ENCODE peak calls at places on chromosomes 7 and 10, in six cellular contexts. One of them, this sample, is unnamed. For H3K27me3, the result is how much of the 10 kb centered on the place peaks cover.

GRCh38 chr7:1567893-1568292 is 1.9 kb downstream of the PSMG3 start:
- DNase-seq in IMR-90: peak
- DNase-seq in breast epithelium: no peak
- DNase-seq in HCT116: no peak
- DNase-seq in endothelial cell of umbilical vein: no peak
- DNase-seq in heart left ventricle: no peak
- DNase-seq in this sample: peak

GRCh38 chr10:5911670-5912069 is 21.6 kb downstream of the FBH1 start:
- DNase-seq in IMR-90: no peak
- DNase-seq in HCT116: no peak
- DNase-seq in endothelial cell of umbilical vein: no peak
- DNase-seq in heart left ventricle: no peak
- DNase-seq in breast epithelium: no peak
- DNase-seq in this sample: no peak

GRCh38 chr10:28480566-28480965 is 52.4 kb upstream of the WAC start:
- DNase-seq in heart left ventricle: no peak
- DNase-seq in IMR-90: no peak
- DNase-seq in HCT116: no peak
- DNase-seq in endothelial cell of umbilical vein: no peak
- DNase-seq in breast epithelium: no peak
- DNase-seq in this sample: no peak

GRCh38 chr10:120746016-120746755 is 105.0 kb upstream of the WDR11 start:
- DNase-seq in HCT116: no peak
- DNase-seq in breast epithelium: no peak
- DNase-seq in endothelial cell of umbilical vein: no peak
- DNase-seq in IMR-90: no peak
- DNase-seq in heart left ventricle: no peak
- DNase-seq in this sample: no peak

GRCh38 chr7:98294326-98294725 is 12.8 kb downstream of the BRI3 start:
- DNase-seq in HCT116: no peak
- DNase-seq in heart left ventricle: no peak
- DNase-seq in breast epithelium: no peak
- DNase-seq in endothelial cell of umbilical vein: no peak
- DNase-seq in IMR-90: no peak
- DNase-seq in this sample: no peak

GRCh38 chr7:52956379-52956915 is 79.0 kb upstream of the POM121L12 start:
- DNase-seq in endothelial cell of umbilical vein: peak
- DNase-seq in heart left ventricle: no peak
- DNase-seq in HCT116: no peak
- DNase-seq in breast epithelium: no peak
- DNase-seq in IMR-90: no peak
- DNase-seq in this sample: no peak

GRCh38 chr7:129144834-129145668 is 544 bp downstream of the TSPAN33 start:
- DNase-seq in IMR-90: no peak
- DNase-seq in breast epithelium: no peak
- DNase-seq in HCT116: no peak
- DNase-seq in heart left ventricle: no peak
- DNase-seq in endothelial cell of umbilical vein: no peak
- DNase-seq in this sample: no peak

GRCh38 chr10:95266674-95267095 is 24.1 kb downstream of the PDLIM1 start:
- DNase-seq in breast epithelium: no peak
- DNase-seq in HCT116: peak
- DNase-seq in heart left ventricle: no peak
- DNase-seq in IMR-90: peak
- DNase-seq in endothelial cell of umbilical vein: peak
- DNase-seq in this sample: no peak

GRCh38 chr7:70356975-70357374 is 758.7 kb downstream of the AUTS2 start:
- DNase-seq in IMR-90: no peak
- DNase-seq in breast epithelium: peak
- DNase-seq in endothelial cell of umbilical vein: no peak
- DNase-seq in heart left ventricle: no peak
- DNase-seq in HCT116: no peak
- DNase-seq in this sample: no peak

GRCh38 chr7:27784399-27785053 is 44.6 kb downstream of the TAX1BP1 start:
- DNase-seq in breast epithelium: no peak
- DNase-seq in HCT116: peak
- DNase-seq in heart left ventricle: no peak
- DNase-seq in IMR-90: peak
- DNase-seq in endothelial cell of umbilical vein: peak
- DNase-seq in this sample: no peak

GRCh38 chr10:128631801-128632241 is 505.6 kb upstream of the MKI67 start:
- DNase-seq in HCT116: peak
- DNase-seq in breast epithelium: no peak
- DNase-seq in IMR-90: no peak
- DNase-seq in endothelial cell of umbilical vein: no peak
- DNase-seq in heart left ventricle: no peak
- DNase-seq in this sample: no peak

GRCh38 chr7:123624527-123625183 is 23.0 kb downstream of the ASB15 start:
- DNase-seq in IMR-90: peak
- DNase-seq in breast epithelium: no peak
- DNase-seq in endothelial cell of umbilical vein: no peak
- DNase-seq in HCT116: no peak
- DNase-seq in heart left ventricle: no peak
- DNase-seq in this sample: peak

GRCh38 chr7:123070702-123071286 is 75.3 kb upstream of the TAS2R16 start:
- DNase-seq in IMR-90: no peak
- DNase-seq in breast epithelium: no peak
- DNase-seq in endothelial cell of umbilical vein: peak
- DNase-seq in heart left ventricle: no peak
- DNase-seq in HCT116: peak
- DNase-seq in this sample: no peak

GRCh38 chr10:101060036-101060950 is 1.5 kb upstream of the KAZALD1 start:
- DNase-seq in heart left ventricle: peak
- DNase-seq in IMR-90: peak
- DNase-seq in HCT116: peak
- DNase-seq in endothelial cell of umbilical vein: peak
- DNase-seq in breast epithelium: peak
- DNase-seq in this sample: peak

GRCh38 chr7:23268746-23269145 is 22.2 kb downstream of the GPNMB start:
- DNase-seq in heart left ventricle: no peak
- DNase-seq in endothelial cell of umbilical vein: no peak
- DNase-seq in HCT116: no peak
- DNase-seq in IMR-90: peak
- DNase-seq in breast epithelium: no peak
- DNase-seq in this sample: no peak

GRCh38 chr7:81627565-81628287 is 142.1 kb downstream of the HGF start:
- DNase-seq in endothelial cell of umbilical vein: peak
- DNase-seq in IMR-90: peak
- DNase-seq in HCT116: no peak
- DNase-seq in heart left ventricle: no peak
- DNase-seq in breast epithelium: no peak
- DNase-seq in this sample: no peak

GRCh38 chr10:70682920-70683600 is 10.8 kb downstream of the ADAMTS14 start:
- DNase-seq in HCT116: no peak
- DNase-seq in breast epithelium: no peak
- DNase-seq in heart left ventricle: no peak
- DNase-seq in IMR-90: no peak
- DNase-seq in endothelial cell of umbilical vein: no peak
- DNase-seq in this sample: no peak

GRCh38 chr10:15780353-15781135 is 60.8 kb upstream of the ITGA8 start:
- DNase-seq in heart left ventricle: peak
- DNase-seq in breast epithelium: peak
- DNase-seq in endothelial cell of umbilical vein: peak
- DNase-seq in IMR-90: peak
- DNase-seq in HCT116: no peak
- DNase-seq in this sample: no peak

GRCh38 chr7:91266067-91266930 is 2.1 kb downstream of the FZD1 start:
- DNase-seq in IMR-90: peak
- DNase-seq in HCT116: no peak
- DNase-seq in endothelial cell of umbilical vein: no peak
- DNase-seq in heart left ventricle: peak
- DNase-seq in breast epithelium: peak
- DNase-seq in this sample: no peak

GRCh38 chr10:130054021-130054420 is 56.6 kb downstream of the C10orf143 start:
- DNase-seq in HCT116: no peak
- DNase-seq in IMR-90: no peak
- DNase-seq in heart left ventricle: no peak
- DNase-seq in breast epithelium: no peak
- DNase-seq in endothelial cell of umbilical vein: no peak
- DNase-seq in this sample: no peak

GRCh38 chr7:76515999-76516443 is 5.7 kb downstream of the UPK3B start:
- DNase-seq in heart left ventricle: no peak
- DNase-seq in IMR-90: peak
- DNase-seq in HCT116: no peak
- DNase-seq in breast epithelium: no peak
- DNase-seq in endothelial cell of umbilical vein: no peak
- DNase-seq in this sample: peak

GRCh38 chr7:17234398-17235021 is 63.9 kb upstream of the AHR start:
- DNase-seq in IMR-90: peak
- DNase-seq in heart left ventricle: peak
- DNase-seq in breast epithelium: peak
- DNase-seq in endothelial cell of umbilical vein: peak
- DNase-seq in HCT116: peak
- DNase-seq in this sample: no peak

GRCh38 chr10:36367362-36367761 is 725.3 kb upstream of the FZD8 start:
- DNase-seq in breast epithelium: no peak
- DNase-seq in HCT116: no peak
- DNase-seq in IMR-90: no peak
- DNase-seq in endothelial cell of umbilical vein: no peak
- DNase-seq in heart left ventricle: no peak
- DNase-seq in this sample: no peak

GRCh38 chr10:50398383-50398782 is 147.1 kb upstream of the ASAH2 start:
- DNase-seq in IMR-90: peak
- DNase-seq in endothelial cell of umbilical vein: peak
- DNase-seq in HCT116: no peak
- DNase-seq in heart left ventricle: no peak
- DNase-seq in breast epithelium: no peak
- DNase-seq in this sample: no peak

GRCh38 chr10:50397312-50398140 is 146.2 kb upstream of the ASAH2 start:
- DNase-seq in breast epithelium: no peak
- DNase-seq in HCT116: no peak
- DNase-seq in heart left ventricle: no peak
- DNase-seq in endothelial cell of umbilical vein: no peak
- DNase-seq in IMR-90: no peak
- DNase-seq in this sample: no peak

GRCh38 chr10:50394832-50395231 is 143.5 kb upstream of the ASAH2 start:
- DNase-seq in HCT116: no peak
- DNase-seq in breast epithelium: no peak
- DNase-seq in endothelial cell of umbilical vein: peak
- DNase-seq in heart left ventricle: no peak
- DNase-seq in IMR-90: no peak
- DNase-seq in this sample: no peak

GRCh38 chr10:50395279-50395678 is 144.0 kb upstream of the ASAH2 start:
- DNase-seq in heart left ventricle: no peak
- DNase-seq in HCT116: no peak
- DNase-seq in endothelial cell of umbilical vein: no peak
- DNase-seq in IMR-90: peak
- DNase-seq in breast epithelium: no peak
- DNase-seq in this sample: no peak

DNA sequence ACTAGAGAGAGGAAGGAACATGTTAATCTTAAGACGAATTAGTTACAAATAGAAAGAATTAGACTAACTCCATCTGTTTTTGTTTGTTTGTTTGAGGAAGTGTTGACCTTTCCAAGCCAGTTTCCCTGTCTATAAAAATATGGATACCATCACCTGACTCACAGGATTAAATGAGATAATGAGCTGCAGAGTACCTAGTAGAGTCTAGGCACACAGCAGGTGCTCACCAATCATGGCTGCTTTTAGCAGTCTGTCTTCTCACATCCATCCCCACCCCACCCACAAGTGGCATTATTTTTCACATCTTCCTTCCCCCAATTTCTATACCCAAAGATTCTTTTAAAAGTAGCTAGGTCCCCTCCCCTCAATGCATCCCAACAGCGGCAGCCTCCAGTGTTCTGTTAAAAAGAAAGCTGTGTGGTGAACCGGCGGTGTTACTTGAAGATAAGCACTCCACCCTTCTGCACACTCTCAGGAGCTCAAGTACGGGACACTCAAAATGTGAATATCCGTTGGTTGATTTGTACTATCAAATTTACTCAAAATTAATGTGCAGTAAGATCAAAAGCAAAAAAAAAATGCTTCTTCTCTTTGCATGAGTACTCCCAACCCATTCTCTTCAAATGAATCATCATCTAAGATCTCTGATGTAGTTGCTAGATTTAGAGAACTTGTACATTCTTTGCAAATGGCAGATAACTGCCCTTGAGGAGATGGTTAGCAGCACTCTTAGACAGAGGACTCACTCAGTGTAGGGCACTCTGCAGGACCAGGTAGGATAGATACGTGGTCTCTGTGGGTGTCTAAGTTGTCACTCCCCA is 145.4 kb upstream of the ASAH2 start:
- DNase-seq in IMR-90: peak
- DNase-seq in heart left ventricle: no peak
- DNase-seq in HCT116: no peak
- DNase-seq in breast epithelium: no peak
- DNase-seq in endothelial cell of umbilical vein: no peak
- DNase-seq in this sample: no peak
- TF ChIP-seq POLR2A in IMR-90: no peak
- TF ChIP-seq POLR2A in heart left ventricle: no peak
- TF ChIP-seq POLR2A in HCT116: no peak
- TF ChIP-seq POLR2A in breast epithelium: no peak
- TF ChIP-seq POLR2A in endothelial cell of umbilical vein: no peak
- TF ChIP-seq POLR2A in this sample: no peak

GRCh38 chr7:103149808-103150180 is 895 bp upstream of the NAPEPLD start:
- DNase-seq in breast epithelium: no peak
- DNase-seq in HCT116: no peak
- DNase-seq in heart left ventricle: no peak
- DNase-seq in IMR-90: no peak
- DNase-seq in endothelial cell of umbilical vein: no peak
- DNase-seq in this sample: no peak

GRCh38 chr7:103148994-103149807 is at the start of gene NAPEPLD:
- DNase-seq in HCT116: peak
- DNase-seq in IMR-90: peak
- DNase-seq in breast epithelium: peak
- DNase-seq in heart left ventricle: peak
- DNase-seq in endothelial cell of umbilical vein: peak
- DNase-seq in this sample: peak

GRCh38 chr7:103143865-103144264 is 5.0 kb downstream of the NAPEPLD start:
- DNase-seq in breast epithelium: no peak
- DNase-seq in heart left ventricle: no peak
- DNase-seq in HCT116: no peak
- DNase-seq in IMR-90: no peak
- DNase-seq in endothelial cell of umbilical vein: no peak
- DNase-seq in this sample: no peak

GRCh38 chr7:103150192-103150591 is 1.3 kb upstream of the NAPEPLD start:
- DNase-seq in endothelial cell of umbilical vein: no peak
- DNase-seq in HCT116: no peak
- DNase-seq in IMR-90: no peak
- DNase-seq in heart left ventricle: no peak
- DNase-seq in breast epithelium: no peak
- DNase-seq in this sample: no peak

GRCh38 chr7:103148131-103148993 is 537 bp downstream of the NAPEPLD start:
- DNase-seq in endothelial cell of umbilical vein: peak
- DNase-seq in IMR-90: no peak
- DNase-seq in HCT116: no peak
- DNase-seq in breast epithelium: no peak
- DNase-seq in heart left ventricle: no peak
- DNase-seq in this sample: no peak
- H3K27me3 ChIP-seq in endothelial cell of umbilical vein: under half
- H3K27me3 ChIP-seq in IMR-90: under half
- H3K27me3 ChIP-seq in HCT116: under half
- H3K27me3 ChIP-seq in breast epithelium: under half
- H3K27me3 ChIP-seq in heart left ventricle: under half
- H3K27me3 ChIP-seq in this sample: under half

GRCh38 chr7:156527458-156527890 is 113.1 kb upstream of the RNF32 start:
- DNase-seq in endothelial cell of umbilical vein: no peak
- DNase-seq in breast epithelium: no peak
- DNase-seq in HCT116: no peak
- DNase-seq in IMR-90: no peak
- DNase-seq in heart left ventricle: no peak
- DNase-seq in this sample: no peak
- H3K27ac ChIP-seq in endothelial cell of umbilical vein: no peak
- H3K27ac ChIP-seq in breast epithelium: no peak
- H3K27ac ChIP-seq in HCT116: no peak
- H3K27ac ChIP-seq in IMR-90: no peak
- H3K27ac ChIP-seq in heart left ventricle: no peak
- H3K27ac ChIP-seq in this sample: no peak

GRCh38 chr7:2734761-2735571 is 47.0 kb downstream of the AMZ1 start:
- DNase-seq in heart left ventricle: peak
- DNase-seq in IMR-90: no peak
- DNase-seq in breast epithelium: no peak
- DNase-seq in HCT116: no peak
- DNase-seq in endothelial cell of umbilical vein: peak
- DNase-seq in this sample: peak
- TF ChIP-seq POLR2A in heart left ventricle: no peak
- TF ChIP-seq POLR2A in IMR-90: no peak
- TF ChIP-seq POLR2A in breast epithelium: no peak
- TF ChIP-seq POLR2A in HCT116: no peak
- TF ChIP-seq POLR2A in endothelial cell of umbilical vein: peak
- TF ChIP-seq POLR2A in this sample: no peak